ENCODE peak calls at places on chromosomes 6 and 20, in seven cellular contexts. C, S, Q, V, A, O and K are unnamed samples.

GRCh38 chr6:40160826-40161225 is 226.6 kb upstream of the MOCS1 start:
- DNase-seq in C (no peak), S (no peak), Q (no peak), V (no peak), A (no peak), O (no peak), K (no peak)

GRCh38 chr6:117441824-117442264 is 16.1 kb upstream of the ROS1 start:
- DNase-seq in C (no peak), S (no peak), Q (no peak), V (no peak), A (no peak), O (no peak), K (no peak)

GRCh38 chr6:128062882-128063603 is 162.2 kb upstream of the THEMIS start:
- DNase-seq in C (no peak), S (no peak), Q (no peak), V (no peak), A (no peak), O (no peak), K (no peak)

GRCh38 chr6:38688579-38689087 is 14.3 kb downstream of the GLO1 start:
- DNase-seq in C (no peak), S (no peak), Q (no peak), V (no peak), A (no peak), O (no peak), K (no peak)

GRCh38 chr6:155188707-155189496 is 74.9 kb upstream of the CLDN20 start:
- DNase-seq in C (no peak), S (no peak), Q (no peak), V (no peak), A (no peak), O (no peak), K (no peak)

GRCh38 chr20:14489544-14489943 is 152.1 kb upstream of the FLRT3 start:
- DNase-seq in C (no peak), S (no peak), Q (no peak), V (no peak), A (no peak), O (no peak), K (no peak)

GRCh38 chr20:46802696-46803445 is 91.8 kb upstream of the EYA2 start:
- DNase-seq in C (no peak), S (no peak), Q (no peak), V (no peak), A (no peak), O (no peak), K (no peak)

GRCh38 chr6:137045221-137045789 is 540 bp upstream of the IL20RA start:
- DNase-seq in C (no peak), S (no peak), Q (no peak), V (no peak), A (no peak), O (no peak), K (no peak)

GRCh38 chr6:77837034-77837784 is 184.4 kb downstream of the MEI4 start:
- DNase-seq in C (no peak), S (no peak), Q (peak; percentile 49), V (no peak), A (peak; percentile 52), O (no peak), K (peak; percentile 23)

GRCh38 chr6:137512768-137513605 is 18.8 kb upstream of the OLIG3 start:
- DNase-seq in C (no peak), S (no peak), Q (no peak), V (no peak), A (no peak), O (no peak), K (no peak)

GRCh38 chr6:111985202-111985731 is 68.6 kb upstream of the CCN6 start:
- DNase-seq in C (no peak), S (no peak), Q (peak; percentile 94), V (no peak), A (peak; percentile 58), O (no peak), K (no peak)

GRCh38 chr6:68638225-68638900 is 3.3 kb downstream of the ADGRB3 start:
- DNase-seq in C (no peak), S (no peak), Q (no peak), V (peak; percentile 58), A (peak; percentile 30), O (peak; percentile 22), K (peak; percentile 43)

GRCh38 chr6:136761227-136761922 is 30.9 kb downstream of the MAP3K5 start:
- DNase-seq in C (no peak), S (no peak), Q (no peak), V (no peak), A (no peak), O (no peak), K (peak; percentile 22)

GRCh38 chr6:119586250-119586882 is 236.8 kb upstream of the MAN1A1 start:
- DNase-seq in C (no peak), S (no peak), Q (no peak), V (no peak), A (no peak), O (no peak), K (peak; percentile 4)

GRCh38 chr6:135097172-135097571 is 42.5 kb upstream of the HBS1L start:
- DNase-seq in C (no peak), S (no peak), Q (no peak), V (no peak), A (no peak), O (no peak), K (no peak)

GRCh38 chr20:23995905-23996666 is 7.5 kb upstream of the GGTLC1 start:
- DNase-seq in C (peak; percentile 53), S (no peak), Q (no peak), V (no peak), A (peak; percentile 18), O (peak; percentile 41), K (peak; percentile 20)

GRCh38 chr6:170006524-170007467 is 255.4 kb downstream of the ERMARD start:
- DNase-seq in C (no peak), S (no peak), Q (peak; percentile 64), V (no peak), A (peak; percentile 95), O (no peak), K (no peak)